ENCODE peak calls at places on chromosomes 11 and 22, in nine cellular contexts. I, P, H, U, W, F, J, O and Q are unnamed samples.

GRCh38 chr22:48820481-48821345 is 1007.0 kb downstream of the BRD1 start:
- DNase-seq in I (no peak), P (no peak), H (no peak), U (no peak), W (no peak), F (peak), J (no peak), O (no peak), Q (no peak)

GRCh38 chr11:132047167-132047566 is 676.8 kb downstream of the NTM start:
- DNase-seq in I (no peak), P (no peak), H (no peak), U (no peak), W (no peak), F (no peak), J (no peak), O (no peak), Q (no peak)

GRCh38 chr22:39091136-39092081 is 5.6 kb upstream of the APOBEC3H start:
- DNase-seq in I (no peak), P (no peak), H (no peak), U (no peak), W (no peak), F (no peak), J (no peak), O (no peak), Q (no peak)

GRCh38 chr11:45538363-45538762 is 127.1 kb downstream of the CHST1 start:
- DNase-seq in I (no peak), P (no peak), H (no peak), U (no peak), W (no peak), F (no peak), J (no peak), O (no peak), Q (no peak)

GRCh38 chr11:58524232-58525036 is 16.5 kb upstream of the OR5B21 start:
- DNase-seq in I (peak), P (peak), H (peak), U (peak), W (peak), F (peak), J (peak), O (peak), Q (peak)

GRCh38 chr11:14764899-14765527 is 121.4 kb downstream of the PDE3B start:
- DNase-seq in I (peak), P (no peak), H (no peak), U (peak), W (no peak), F (no peak), J (peak), O (no peak), Q (no peak)

GRCh38 chr22:33210129-33210784 is 152.1 kb upstream of the SYN3 start:
- DNase-seq in I (peak), P (no peak), H (peak), U (peak), W (peak), F (no peak), J (no peak), O (peak), Q (no peak)

GRCh38 chr11:119791701-119792151 is 62.7 kb upstream of the NECTIN1 start:
- DNase-seq in I (no peak), P (no peak), H (no peak), U (peak), W (no peak), F (peak), J (no peak), O (no peak), Q (no peak)

GRCh38 chr11:12684821-12685220 is 10.6 kb downstream of the TEAD1 start:
- DNase-seq in I (no peak), P (no peak), H (no peak), U (no peak), W (no peak), F (no peak), J (no peak), O (no peak), Q (no peak)

GRCh38 chr11:74693531-74693930 is 37.7 kb downstream of the CHRDL2 start:
- DNase-seq in I (no peak), P (no peak), H (no peak), U (no peak), W (no peak), F (no peak), J (no peak), O (no peak), Q (no peak)

GRCh38 chr22:18076060-18076497 is 1.7 kb upstream of the PEX26 start:
- DNase-seq in I (peak), P (no peak), H (peak), U (peak), W (no peak), F (peak), J (peak), O (peak), Q (peak)

GRCh38 chr11:60528465-60528864 is 13.3 kb downstream of the MS4A13 start:
- DNase-seq in I (no peak), P (no peak), H (no peak), U (no peak), W (no peak), F (no peak), J (no peak), O (no peak), Q (no peak)

GRCh38 chr11:124611016-124611571 is at the start of gene PANX3:
- DNase-seq in I (no peak), P (no peak), H (no peak), U (no peak), W (no peak), F (no peak), J (no peak), O (no peak), Q (no peak)

GRCh38 chr22:22235564-22235963 is 9.0 kb upstream of the VPREB1 start:
- DNase-seq in I (no peak), P (no peak), H (peak), U (peak), W (peak), F (no peak), J (no peak), O (no peak), Q (no peak)

GRCh38 chr11:34640050-34640971 is 19.4 kb downstream of the EHF start:
- DNase-seq in I (no peak), P (no peak), H (no peak), U (no peak), W (no peak), F (peak), J (no peak), O (peak), Q (peak)

GRCh38 chr11:88421530-88421929 is 84.0 kb upstream of the CTSC start:
- DNase-seq in I (peak), P (no peak), H (no peak), U (no peak), W (peak), F (no peak), J (no peak), O (no peak), Q (no peak)

GRCh38 chr11:130157111-130157510 is 2.5 kb upstream of the ST14 start:
- DNase-seq in I (no peak), P (no peak), H (no peak), U (peak), W (no peak), F (no peak), J (no peak), O (no peak), Q (no peak)

GRCh38 chr22:46290121-46290842 is 6.4 kb upstream of the GTSE1 start:
- DNase-seq in I (no peak), P (no peak), H (no peak), U (no peak), W (no peak), F (no peak), J (no peak), O (no peak), Q (no peak)

GRCh38 chr11:7577883-7578242 is 64.1 kb downstream of the PPFIBP2 start:
- DNase-seq in I (peak), P (no peak), H (no peak), U (peak), W (no peak), F (no peak), J (no peak), O (no peak), Q (no peak)

GRCh38 chr22:24133187-24133965 is 47.9 kb upstream of the SUSD2 start:
- DNase-seq in I (no peak), P (no peak), H (no peak), U (no peak), W (no peak), F (no peak), J (no peak), O (no peak), Q (no peak)

GRCh38 chr22:36536717-36537116 is 7.8 kb upstream of the EIF3D start:
- DNase-seq in I (no peak), P (no peak), H (no peak), U (no peak), W (no peak), F (no peak), J (no peak), O (no peak), Q (no peak)

GRCh38 chr11:118917488-118918127 is 8.1 kb downstream of the BCL9L start:
- DNase-seq in I (no peak), P (no peak), H (no peak), U (peak), W (peak), F (peak), J (peak), O (no peak), Q (peak)

GRCh38 chr22:32628626-32629587 is 154.3 kb downstream of the FBXO7 start:
- DNase-seq in I (no peak), P (no peak), H (no peak), U (no peak), W (no peak), F (no peak), J (no peak), O (no peak), Q (no peak)

GRCh38 chr11:30046211-30046945 is 29.5 kb upstream of the KCNA4 start:
- DNase-seq in I (no peak), P (no peak), H (no peak), U (peak), W (no peak), F (no peak), J (no peak), O (no peak), Q (no peak)